ENCODE peak calls at places on chromosomes 1 and 21, in nine cellular contexts. X is RWPE2; F is BE2C; N is heart left ventricle; H is A172; S is Daoy; B is activated naive CD4-positive, alpha-beta T cell treated with anti-CD3 and anti-CD28 coated beads, Interleukin-2, amount 50 U/mL, for 72 hours; M is NCI-H82; J is T-helper 9 cell. P is an unnamed sample.

GRCh38 chr1:193537266-193538003 is 351.0 kb upstream of the B3GALT2 start:
- DNase-seq in X (no peak), F (no peak), N (no peak), H (no peak), S (no peak), B (no peak), M (no peak), J (peak; percentile 26), P (no peak)

GRCh38 chr1:230179249-230179648 is 112.2 kb downstream of the GALNT2 start:
- DNase-seq in X (no peak), F (no peak), N (no peak), H (no peak), S (no peak), B (no peak), M (no peak), J (no peak), P (no peak)

GRCh38 chr1:29122662-29122986 is 1.1 kb downstream of the TMEM200B start:
- DNase-seq in X (no peak), F (no peak), N (peak; percentile 65), H (no peak), S (peak; percentile 90), B (no peak), M (no peak), J (no peak), P (peak; percentile 97)

GRCh38 chr1:208374391-208374941 is 130.3 kb upstream of the PLXNA2 start:
- DNase-seq in X (no peak), F (peak; percentile 79), N (no peak), H (peak; percentile 81), S (peak; percentile 81), B (no peak), M (no peak), J (no peak), P (no peak)

GRCh38 chr1:59672851-59673574 is 141.7 kb upstream of the HOOK1 start:
- DNase-seq in X (peak; percentile 76), F (no peak), N (no peak), H (peak; percentile 67), S (peak; percentile 78), B (no peak), M (no peak), J (no peak), P (peak; percentile 88)

GRCh38 chr1:172338295-172338735 is 82.2 kb upstream of the C1orf105 start:
- DNase-seq in X (no peak), F (no peak), N (no peak), H (no peak), S (no peak), B (peak; percentile 54), M (no peak), J (no peak), P (no peak)

GRCh38 chr1:85102479-85102878 is 54.2 kb upstream of the MCOLN3 start:
- DNase-seq in X (no peak), F (no peak), N (no peak), H (no peak), S (no peak), B (no peak), M (no peak), J (no peak), P (no peak)

GRCh38 chr21:45572231-45572630 is 30.0 kb upstream of the SLC19A1 start:
- DNase-seq in X (no peak), F (no peak), N (no peak), H (no peak), S (no peak), B (peak; percentile 40), M (no peak), J (no peak), P (no peak)

GRCh38 chr1:110220324-110220723 is 10.2 kb downstream of the KCNC4 start:
- DNase-seq in X (no peak), F (no peak), N (no peak), H (no peak), S (no peak), B (no peak), M (no peak), J (no peak), P (no peak)

GRCh38 chr1:194268839-194269238 is 1082.4 kb upstream of the B3GALT2 start:
- DNase-seq in X (no peak), F (no peak), N (no peak), H (no peak), S (no peak), B (no peak), M (no peak), J (no peak), P (peak; percentile 41)

GRCh38 chr21:45975017-45975595 is 6.5 kb upstream of the COL6A1 start:
- DNase-seq in X (peak; percentile 47), F (no peak), N (peak; percentile 80), H (peak; percentile 73), S (peak; percentile 84), B (no peak), M (no peak), J (no peak), P (no peak)

GRCh38 chr1:107831921-107832320 is 133.1 kb downstream of the VAV3 start:
- DNase-seq in X (no peak), F (no peak), N (no peak), H (no peak), S (no peak), B (no peak), M (no peak), J (no peak), P (no peak)

GRCh38 chr1:42941640-42942330 is 16.9 kb downstream of the SLC2A1 start:
- DNase-seq in X (no peak), F (peak; percentile 28), N (peak; percentile 77), H (peak; percentile 97), S (peak; percentile 97), B (no peak), M (no peak), J (no peak), P (peak; percentile 93)

GRCh38 chr1:16984717-16985116 is 4.3 kb upstream of the MFAP2 start:
- DNase-seq in X (peak; percentile 91), F (peak; percentile 30), N (peak; percentile 62), H (peak; percentile 81), S (peak; percentile 97), B (no peak), M (no peak), J (no peak), P (peak; percentile 68)

GRCh38 chr21:16195896-16196443 is 466.2 kb downstream of the USP25 start:
- DNase-seq in X (no peak), F (no peak), N (no peak), H (peak; percentile 27), S (no peak), B (no peak), M (peak; percentile 20), J (no peak), P (no peak)

GRCh38 chr1:225348400-225348799 is 79.4 kb downstream of the LBR start:
- DNase-seq in X (no peak), F (no peak), N (no peak), H (no peak), S (no peak), B (no peak), M (no peak), J (no peak), P (no peak)

GRCh38 chr1:6965062-6965913 is 180.0 kb downstream of the CAMTA1 start:
- DNase-seq in X (no peak), F (no peak), N (no peak), H (no peak), S (no peak), B (no peak), M (peak; percentile 24), J (no peak), P (peak; percentile 12)

GRCh38 chr1:244336232-244336899 is 115.3 kb downstream of the ADSS2 start:
- DNase-seq in X (no peak), F (no peak), N (no peak), H (no peak), S (no peak), B (no peak), M (no peak), J (no peak), P (no peak)

GRCh38 chr1:151992345-151993083 is 1.1 kb downstream of the S100A10 start:
- DNase-seq in X (peak; percentile 98), F (peak; percentile 51), N (peak; percentile 71), H (peak; percentile 100), S (peak; percentile 99), B (peak; percentile 75), M (peak; percentile 23), J (peak; percentile 15), P (peak; percentile 97)

GRCh38 chr21:45655071-45655470 is 11.5 kb downstream of the PCBP3 start:
- DNase-seq in X (no peak), F (no peak), N (no peak), H (peak; percentile 25), S (no peak), B (no peak), M (no peak), J (no peak), P (peak; percentile 49)

GRCh38 chr1:202122639-202123335 is at the start of gene GPR37L1:
- DNase-seq in X (no peak), F (peak; percentile 80), N (peak; percentile 39), H (peak; percentile 72), S (no peak), B (no peak), M (no peak), J (no peak), P (peak; percentile 48)

GRCh38 chr1:38452246-38452645 is 405.7 kb upstream of the POU3F1 start:
- DNase-seq in X (no peak), F (no peak), N (no peak), H (no peak), S (no peak), B (no peak), M (no peak), J (no peak), P (no peak)

GRCh38 chr1:64186138-64186897 is 17.1 kb upstream of the UBE2U start:
- DNase-seq in X (no peak), F (no peak), N (peak; percentile 66), H (no peak), S (no peak), B (no peak), M (no peak), J (no peak), P (no peak)

GRCh38 chr1:206455320-206455680 is 15.0 kb upstream of the IKBKE start:
- DNase-seq in X (no peak), F (no peak), N (no peak), H (no peak), S (no peak), B (no peak), M (no peak), J (no peak), P (no peak)

GRCh38 chr1:112803906-112804762 is 89.0 kb upstream of the PPM1J start:
- DNase-seq in X (no peak), F (peak; percentile 83), N (peak; percentile 60), H (peak; percentile 72), S (peak; percentile 89), B (no peak), M (peak; percentile 88), J (peak; percentile 11), P (peak; percentile 71)

GRCh38 chr1:231460614-231461013 is 38.5 kb upstream of the EGLN1 start:
- DNase-seq in X (no peak), F (no peak), N (no peak), H (peak; percentile 60), S (peak; percentile 80), B (no peak), M (no peak), J (peak; percentile 8), P (no peak)

GRCh38 chr1:8318436-8318835 is 522 bp downstream of the SLC45A1 start:
- DNase-seq in X (no peak), F (no peak), N (no peak), H (no peak), S (no peak), B (no peak), M (no peak), J (no peak), P (no peak)

GRCh38 chr1:113804421-113805255 is 7.6 kb downstream of the RSBN1 start:
- DNase-seq in X (no peak), F (peak; percentile 12), N (no peak), H (peak; percentile 71), S (peak; percentile 68), B (no peak), M (no peak), J (no peak), P (peak; percentile 80)

GRCh38 chr1:109198043-109198695 is 15.5 kb upstream of the SARS1 start:
- DNase-seq in X (no peak), F (peak; percentile 32), N (peak; percentile 17), H (peak; percentile 85), S (peak; percentile 90), B (no peak), M (no peak), J (no peak), P (peak; percentile 76)

GRCh38 chr1:40014253-40014706 is 26.2 kb upstream of the CAP1 start:
- DNase-seq in X (no peak), F (no peak), N (no peak), H (no peak), S (no peak), B (no peak), M (no peak), J (no peak), P (no peak)

GRCh38 chr1:53835491-53835890 is 2.6 kb downstream of the NDC1 start:
- DNase-seq in X (no peak), F (no peak), N (no peak), H (no peak), S (no peak), B (no peak), M (no peak), J (no peak), P (no peak)